ENCODE peak calls at places on chromosomes 16 and 17, in seven cellular contexts. One of them, this sample, is unnamed.

GRCh38 chr17:67289174-67289876 is 44.3 kb upstream of the HELZ start:
- DNase-seq in nephron progenitor cell: peak; percentile 22
- DNase-seq in keratinocyte: no peak
- DNase-seq in neural crest cell: no peak
- DNase-seq in H9: peak; percentile 41
- DNase-seq in B cell: no peak
- DNase-seq in prostate gland: peak; percentile 33
- DNase-seq in this sample: no peak

GRCh38 chr17:42518755-42519545 is 17.1 kb upstream of the NAGLU start:
- DNase-seq in nephron progenitor cell: no peak
- DNase-seq in keratinocyte: no peak
- DNase-seq in neural crest cell: no peak
- DNase-seq in H9: peak; percentile 22
- DNase-seq in B cell: no peak
- DNase-seq in prostate gland: no peak
- DNase-seq in this sample: no peak

GRCh38 chr17:18962494-18962815 is 10.5 kb downstream of the SLC5A10 start:
- DNase-seq in nephron progenitor cell: no peak
- DNase-seq in keratinocyte: no peak
- DNase-seq in neural crest cell: no peak
- DNase-seq in H9: no peak
- DNase-seq in B cell: no peak
- DNase-seq in prostate gland: no peak
- DNase-seq in this sample: no peak

GRCh38 chr16:84836234-84836647 is 16.5 kb downstream of the CRISPLD2 start:
- DNase-seq in nephron progenitor cell: peak; percentile 67
- DNase-seq in keratinocyte: peak; percentile 32
- DNase-seq in neural crest cell: no peak
- DNase-seq in H9: peak; percentile 78
- DNase-seq in B cell: no peak
- DNase-seq in prostate gland: peak; percentile 61
- DNase-seq in this sample: no peak

GRCh38 chr17:8470447-8471047 is 34.9 kb downstream of the NDEL1 start:
- DNase-seq in nephron progenitor cell: no peak
- DNase-seq in keratinocyte: no peak
- DNase-seq in neural crest cell: no peak
- DNase-seq in H9: peak; percentile 33
- DNase-seq in B cell: no peak
- DNase-seq in prostate gland: peak; percentile 79
- DNase-seq in this sample: no peak

GRCh38 chr17:16352838-16353701 is at the start of gene CENPV:
- DNase-seq in nephron progenitor cell: peak; percentile 73
- DNase-seq in keratinocyte: no peak
- DNase-seq in neural crest cell: peak; percentile 59
- DNase-seq in H9: peak; percentile 96
- DNase-seq in B cell: peak; percentile 96
- DNase-seq in prostate gland: peak; percentile 20
- DNase-seq in this sample: no peak

GRCh38 chr17:73209436-73209835 is 16.6 kb downstream of the COG1 start:
- DNase-seq in nephron progenitor cell: no peak
- DNase-seq in keratinocyte: no peak
- DNase-seq in neural crest cell: no peak
- DNase-seq in H9: no peak
- DNase-seq in B cell: no peak
- DNase-seq in prostate gland: no peak
- DNase-seq in this sample: no peak

GRCh38 chr17:77619851-77620250 is 338.7 kb upstream of the TNRC6C start:
- DNase-seq in nephron progenitor cell: no peak
- DNase-seq in keratinocyte: peak; percentile 5
- DNase-seq in neural crest cell: no peak
- DNase-seq in H9: no peak
- DNase-seq in B cell: no peak
- DNase-seq in prostate gland: no peak
- DNase-seq in this sample: no peak

GRCh38 chr16:29025218-29025617 is 40.4 kb downstream of the LAT start:
- DNase-seq in nephron progenitor cell: no peak
- DNase-seq in keratinocyte: no peak
- DNase-seq in neural crest cell: no peak
- DNase-seq in H9: no peak
- DNase-seq in B cell: no peak
- DNase-seq in prostate gland: no peak
- DNase-seq in this sample: no peak

GRCh38 chr16:53043462-53043861 is 9.2 kb downstream of the CHD9NB start:
- DNase-seq in nephron progenitor cell: no peak
- DNase-seq in keratinocyte: no peak
- DNase-seq in neural crest cell: no peak
- DNase-seq in H9: no peak
- DNase-seq in B cell: no peak
- DNase-seq in prostate gland: peak; percentile 23
- DNase-seq in this sample: no peak

GRCh38 chr17:77923135-77923534 is 35.4 kb upstream of the TNRC6C start:
- DNase-seq in nephron progenitor cell: no peak
- DNase-seq in keratinocyte: no peak
- DNase-seq in neural crest cell: no peak
- DNase-seq in H9: no peak
- DNase-seq in B cell: no peak
- DNase-seq in prostate gland: no peak
- DNase-seq in this sample: no peak

GRCh38 chr17:64115871-64116534 is 13.9 kb downstream of the ERN1 start:
- DNase-seq in nephron progenitor cell: no peak
- DNase-seq in keratinocyte: peak; percentile 92
- DNase-seq in neural crest cell: no peak
- DNase-seq in H9: no peak
- DNase-seq in B cell: no peak
- DNase-seq in prostate gland: no peak
- DNase-seq in this sample: no peak

GRCh38 chr16:10514369-10515055 is 65.9 kb downstream of the EMP2 start:
- DNase-seq in nephron progenitor cell: peak; percentile 51
- DNase-seq in keratinocyte: no peak
- DNase-seq in neural crest cell: peak; percentile 49
- DNase-seq in H9: no peak
- DNase-seq in B cell: peak; percentile 52
- DNase-seq in prostate gland: peak; percentile 58
- DNase-seq in this sample: peak; percentile 56

GRCh38 chr16:69890114-69890890 is 60.8 kb upstream of the CLEC18A start:
- DNase-seq in nephron progenitor cell: peak; percentile 56
- DNase-seq in keratinocyte: no peak
- DNase-seq in neural crest cell: peak; percentile 46
- DNase-seq in H9: peak; percentile 77
- DNase-seq in B cell: no peak
- DNase-seq in prostate gland: peak; percentile 23
- DNase-seq in this sample: no peak

GRCh38 chr17:78889525-78889924 is 13.5 kb downstream of the CEP295NL start:
- DNase-seq in nephron progenitor cell: no peak
- DNase-seq in keratinocyte: no peak
- DNase-seq in neural crest cell: no peak
- DNase-seq in H9: no peak
- DNase-seq in B cell: peak; percentile 82
- DNase-seq in prostate gland: no peak
- DNase-seq in this sample: peak; percentile 83

GRCh38 chr17:11144358-11145233 is 96.4 kb upstream of the SHISA6 start:
- DNase-seq in nephron progenitor cell: peak; percentile 45
- DNase-seq in keratinocyte: peak; percentile 11
- DNase-seq in neural crest cell: peak; percentile 23
- DNase-seq in H9: peak; percentile 65
- DNase-seq in B cell: no peak
- DNase-seq in prostate gland: peak; percentile 52
- DNase-seq in this sample: no peak
- TF ChIP-seq CTCF in nephron progenitor cell: peak; percentile 68
- TF ChIP-seq CTCF in keratinocyte: peak; percentile 79
- TF ChIP-seq CTCF in neural crest cell: peak; percentile 79
- TF ChIP-seq CTCF in H9: peak; percentile 89
- TF ChIP-seq CTCF in B cell: no peak
- TF ChIP-seq CTCF in prostate gland: peak; percentile 72
- TF ChIP-seq CTCF in this sample: no peak

GRCh38 chr16:26715969-26716368 is 350.8 kb upstream of the C16orf82 start:
- DNase-seq in nephron progenitor cell: no peak
- DNase-seq in keratinocyte: no peak
- DNase-seq in neural crest cell: no peak
- DNase-seq in H9: no peak
- DNase-seq in B cell: no peak
- DNase-seq in prostate gland: no peak
- DNase-seq in this sample: no peak

GRCh38 chr16:26705346-26705745 is 361.4 kb upstream of the C16orf82 start:
- DNase-seq in nephron progenitor cell: no peak
- DNase-seq in keratinocyte: no peak
- DNase-seq in neural crest cell: no peak
- DNase-seq in H9: no peak
- DNase-seq in B cell: no peak
- DNase-seq in prostate gland: no peak
- DNase-seq in this sample: no peak

GRCh38 chr16:26709754-26710153 is 357.0 kb upstream of the C16orf82 start:
- DNase-seq in nephron progenitor cell: no peak
- DNase-seq in keratinocyte: no peak
- DNase-seq in neural crest cell: no peak
- DNase-seq in H9: no peak
- DNase-seq in B cell: no peak
- DNase-seq in prostate gland: no peak
- DNase-seq in this sample: no peak

GRCh38 chr16:26709175-26709574 is 357.6 kb upstream of the C16orf82 start:
- DNase-seq in nephron progenitor cell: no peak
- DNase-seq in keratinocyte: no peak
- DNase-seq in neural crest cell: no peak
- DNase-seq in H9: peak; percentile 42
- DNase-seq in B cell: no peak
- DNase-seq in prostate gland: no peak
- DNase-seq in this sample: no peak

DNA sequence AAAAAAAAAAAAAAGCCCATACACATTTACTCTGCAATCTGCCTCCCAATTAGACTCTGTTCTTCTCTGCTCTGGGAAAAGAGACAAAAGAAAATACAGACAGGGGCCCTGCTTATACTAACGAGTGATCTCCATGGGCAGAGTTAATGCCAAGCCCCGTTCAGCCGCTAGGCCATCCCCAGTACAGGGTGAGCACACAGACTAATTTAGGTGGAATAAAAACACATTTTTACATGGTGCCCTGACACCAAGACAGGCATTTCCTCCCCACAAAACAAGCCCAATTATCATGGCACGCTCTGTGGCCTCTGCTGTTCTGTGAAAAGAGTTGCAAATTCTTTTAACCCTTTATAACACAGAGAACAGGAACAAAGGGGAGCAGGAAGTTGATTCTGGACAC is 356.3 kb upstream of the C16orf82 start:
- DNase-seq in nephron progenitor cell: no peak
- DNase-seq in keratinocyte: no peak
- DNase-seq in neural crest cell: no peak
- DNase-seq in H9: no peak
- DNase-seq in B cell: no peak
- DNase-seq in prostate gland: no peak
- DNase-seq in this sample: no peak
- TF ChIP-seq CTCF in nephron progenitor cell: no peak
- TF ChIP-seq CTCF in keratinocyte: no peak
- TF ChIP-seq CTCF in neural crest cell: no peak
- TF ChIP-seq CTCF in H9: no peak
- TF ChIP-seq CTCF in B cell: no peak
- TF ChIP-seq CTCF in prostate gland: no peak
- TF ChIP-seq CTCF in this sample: no peak

DNA sequence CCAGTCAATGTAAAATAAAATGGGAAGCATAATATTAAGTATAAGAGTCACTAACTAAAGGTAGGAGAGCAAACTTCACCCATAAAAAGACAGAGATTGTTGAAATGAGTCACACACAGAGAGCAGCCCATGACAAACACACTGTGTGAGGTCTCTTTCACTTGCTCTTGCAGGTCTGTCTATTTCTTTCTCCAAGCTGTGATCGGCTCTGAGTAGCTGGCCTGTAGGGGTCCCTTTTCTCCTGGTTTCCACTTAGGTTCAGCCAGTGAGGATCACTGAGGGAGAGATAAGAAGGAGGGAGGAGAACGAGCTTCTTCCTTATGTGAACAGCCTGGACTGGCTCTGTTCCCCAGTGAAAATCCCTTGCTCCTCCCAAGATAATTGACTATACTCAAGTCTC is 133.7 kb upstream of the HS3ST3A1 start:
- DNase-seq in nephron progenitor cell: no peak
- DNase-seq in keratinocyte: no peak
- DNase-seq in neural crest cell: no peak
- DNase-seq in H9: peak; percentile 64
- DNase-seq in B cell: no peak
- DNase-seq in prostate gland: no peak
- DNase-seq in this sample: no peak
- TF ChIP-seq CTCF in nephron progenitor cell: no peak
- TF ChIP-seq CTCF in keratinocyte: no peak
- TF ChIP-seq CTCF in neural crest cell: no peak
- TF ChIP-seq CTCF in H9: peak; percentile 58
- TF ChIP-seq CTCF in B cell: no peak
- TF ChIP-seq CTCF in prostate gland: no peak
- TF ChIP-seq CTCF in this sample: no peak

GRCh38 chr17:80984749-80985148 is 6.9 kb upstream of the CHMP6 start:
- DNase-seq in nephron progenitor cell: no peak
- DNase-seq in keratinocyte: no peak
- DNase-seq in neural crest cell: no peak
- DNase-seq in H9: peak; percentile 95
- DNase-seq in B cell: no peak
- DNase-seq in prostate gland: no peak
- DNase-seq in this sample: peak; percentile 24
- TF ChIP-seq CTCF in nephron progenitor cell: no peak
- TF ChIP-seq CTCF in keratinocyte: no peak
- TF ChIP-seq CTCF in neural crest cell: no peak
- TF ChIP-seq CTCF in H9: peak; percentile 31
- TF ChIP-seq CTCF in B cell: no peak
- TF ChIP-seq CTCF in prostate gland: no peak
- TF ChIP-seq CTCF in this sample: no peak

GRCh38 chr17:58193641-58194259 is 1.2 kb downstream of the EPX start:
- DNase-seq in nephron progenitor cell: no peak
- DNase-seq in keratinocyte: no peak
- DNase-seq in neural crest cell: no peak
- DNase-seq in H9: peak; percentile 75
- DNase-seq in B cell: no peak
- DNase-seq in prostate gland: no peak
- DNase-seq in this sample: no peak
- TF ChIP-seq CTCF in nephron progenitor cell: no peak
- TF ChIP-seq CTCF in keratinocyte: no peak
- TF ChIP-seq CTCF in neural crest cell: no peak
- TF ChIP-seq CTCF in H9: peak; percentile 54
- TF ChIP-seq CTCF in B cell: no peak
- TF ChIP-seq CTCF in prostate gland: no peak
- TF ChIP-seq CTCF in this sample: no peak

GRCh38 chr17:13003454-13003851 is 14.4 kb downstream of the ELAC2 start:
- DNase-seq in nephron progenitor cell: no peak
- DNase-seq in keratinocyte: no peak
- DNase-seq in neural crest cell: no peak
- DNase-seq in H9: no peak
- DNase-seq in B cell: no peak
- DNase-seq in prostate gland: no peak
- DNase-seq in this sample: no peak
- TF ChIP-seq CTCF in nephron progenitor cell: no peak
- TF ChIP-seq CTCF in keratinocyte: no peak
- TF ChIP-seq CTCF in neural crest cell: peak; percentile 6
- TF ChIP-seq CTCF in H9: no peak
- TF ChIP-seq CTCF in B cell: peak; percentile 76
- TF ChIP-seq CTCF in prostate gland: no peak
- TF ChIP-seq CTCF in this sample: peak; percentile 76

This sample was measured in CD14-positive monocyte.